ENCODE peak calls at places on chromosomes 5 and 9, in four cellular contexts. C is K562, T is HepG2, N is GM12878. F is an unnamed sample.

GRCh38 chr9:133485531-133486260 is 6.8 kb upstream of the SLC2A6 start:
- DNase-seq in C (no peak), T (no peak), N (no peak), F (no peak)

GRCh38 chr5:179142434-179143198 is 82.4 kb downstream of the ZNF354C start:
- DNase-seq in T (no peak), C (no peak), N (no peak), F (no peak)

GRCh38 chr9:23541976-23542375 is 284.1 kb downstream of the ELAVL2 start:
- DNase-seq in C (no peak), N (no peak), T (no peak), F (no peak)

GRCh38 chr5:1359031-1359645 is 14.2 kb upstream of the CLPTM1L start:
- DNase-seq in N (no peak), C (no peak), T (no peak), F (no peak)

GRCh38 chr9:85940275-85940831 is 593 bp upstream of the NAA35 start:
- DNase-seq in N (no peak), C (no peak), T (no peak), F (no peak)

GRCh38 chr5:123116757-123117156 is 27.7 kb downstream of the PRDM6 start:
- DNase-seq in C (no peak), T (no peak), N (no peak), F (no peak)

GRCh38 chr5:103178167-103178566 is 58.1 kb downstream of the PPIP5K2 start:
- DNase-seq in N (no peak), C (no peak), T (no peak), F (no peak)

GRCh38 chr5:73496984-73497457 is 1.2 kb upstream of the BTF3 start:
- DNase-seq in C (peak), T (peak), N (no peak), F (no peak)

GRCh38 chr5:148443998-148444397 is 60.2 kb downstream of the FBXO38 start:
- DNase-seq in N (peak), C (peak), T (peak), F (peak)

GRCh38 chr9:113659740-113660139 is 196.2 kb downstream of the RGS3 start:
- DNase-seq in T (no peak), C (no peak), N (no peak), F (no peak)

GRCh38 chr9:82606761-82607382 is 456.1 kb downstream of the RASEF start:
- DNase-seq in C (no peak), T (peak), N (peak), F (peak)

GRCh38 chr9:68914751-68915150 is 99.2 kb downstream of the PRKACG start:
- DNase-seq in C (no peak), T (no peak), N (no peak), F (no peak)

GRCh38 chr9:121670447-121670846 is 19.0 kb downstream of the DAB2IP start:
- DNase-seq in N (no peak), T (no peak), C (no peak), F (no peak)

GRCh38 chr5:132500244-132500930 is 9.8 kb upstream of the IRF1 start:
- DNase-seq in T (no peak), C (no peak), N (no peak), F (no peak)

GRCh38 chr9:87770616-87771015 is 44.7 kb downstream of the CTSL start:
- DNase-seq in C (no peak), N (no peak), T (no peak), F (no peak)

GRCh38 chr9:133148351-133149129 is 15.2 kb downstream of the GBGT1 start:
- DNase-seq in T (no peak), C (no peak), N (no peak), F (no peak)

GRCh38 chr9:32665101-32665500 is 29.6 kb upstream of the TAF1L start:
- DNase-seq in T (no peak), N (no peak), C (no peak), F (no peak)

GRCh38 chr5:143882520-143882919 is 70.6 kb downstream of the HMHB1 start:
- DNase-seq in N (no peak), C (no peak), T (no peak), F (no peak)

GRCh38 chr9:112850840-112851239 is 39.8 kb downstream of the SLC46A2 start:
- DNase-seq in N (no peak), T (no peak), C (no peak), F (no peak)

GRCh38 chr5:179906795-179907569 is 715 bp downstream of the TBC1D9B start:
- DNase-seq in N (no peak), C (peak), T (no peak), F (peak)

GRCh38 chr5:56175028-56175427 is 58.1 kb downstream of the ANKRD55 start:
- DNase-seq in N (no peak), C (no peak), T (no peak), F (no peak)

GRCh38 chr9:130995399-130995941 is 13.5 kb upstream of the LAMC3 start:
- DNase-seq in N (no peak), T (no peak), C (peak), F (no peak)

GRCh38 chr9:133478851-133479711 is at the start of gene SLC2A6:
- DNase-seq in N (no peak), C (peak), T (peak), F (peak)

GRCh38 chr5:75890546-75890945 is 173.3 kb upstream of the POC5 start:
- DNase-seq in C (no peak), T (no peak), N (no peak), F (no peak)

GRCh38 chr9:105405514-105406131 is 42.2 kb upstream of the FSD1L start:
- DNase-seq in T (no peak), C (no peak), N (peak), F (no peak)

GRCh38 chr5:10451137-10451824 is 9.6 kb downstream of the ROPN1L start:
- DNase-seq in C (no peak), T (no peak), N (no peak), F (no peak)

GRCh38 chr5:31270396-31270795 is 76.9 kb downstream of the CDH6 start:
- DNase-seq in N (no peak), C (peak), T (peak), F (no peak)

GRCh38 chr5:74672215-74672877 is 12.7 kb upstream of the HEXB start:
- DNase-seq in C (no peak), N (no peak), T (no peak), F (no peak)

GRCh38 chr5:138753794-138754698 is 821 bp downstream of the CTNNA1 start:
- DNase-seq in T (peak), N (no peak), C (peak), F (peak)

GRCh38 chr9:100324594-100325200 is 28.0 kb downstream of the TEX10 start:
- DNase-seq in C (no peak), T (peak), N (no peak), F (no peak)

DNA sequence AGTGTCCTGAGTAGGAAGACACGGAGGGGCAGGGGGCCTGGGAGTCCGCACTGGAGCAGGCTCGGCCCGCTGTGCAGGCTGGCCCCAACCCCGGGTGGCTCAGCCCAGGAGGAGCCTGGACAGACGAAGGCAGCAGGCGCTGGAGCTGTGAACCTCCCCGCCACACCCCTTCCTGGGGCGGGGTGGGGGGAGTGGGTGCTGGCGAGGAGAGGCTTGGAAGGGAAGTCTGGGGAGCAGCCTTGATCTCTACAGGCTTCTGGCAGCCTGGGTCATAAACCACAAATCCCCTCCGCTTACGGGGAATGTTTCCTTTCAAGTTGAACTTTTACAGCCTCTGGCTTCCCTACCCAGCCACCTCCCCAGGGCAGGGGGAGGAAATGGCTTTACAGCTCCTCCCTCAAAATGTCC is 19.7 kb downstream of the CRB2 start:
- DNase-seq in C (peak), T (peak), N (no peak), F (no peak)
- TF ChIP-seq CBFB in C (no peak), T (no peak), N (no peak), F (no peak)

GRCh38 chr9:126114850-126115460 is 211.7 kb upstream of the MVB12B start:
- DNase-seq in C (no peak), N (no peak), T (no peak), F (no peak)
- TF ChIP-seq CBFB in C (no peak), N (no peak), T (no peak), F (no peak)

GRCh38 chr5:139897342-139897741 is 101.7 kb downstream of the PSD2 start:
- DNase-seq in N (no peak), T (no peak), C (no peak), F (no peak)
- TF ChIP-seq CBFB in N (no peak), T (no peak), C (no peak), F (no peak)

GRCh38 chr5:52727001-52727400 is 60.7 kb upstream of the ITGA1 start:
- DNase-seq in T (no peak), C (no peak), N (no peak), F (no peak)

GRCh38 chr5:52725065-52725746 is 62.5 kb upstream of the ITGA1 start:
- DNase-seq in T (peak), C (no peak), N (no peak), F (no peak)

GRCh38 chr5:52727568-52727967 is 60.1 kb upstream of the ITGA1 start:
- DNase-seq in C (no peak), N (no peak), T (no peak), F (no peak)

GRCh38 chr5:52728201-52728600 is 59.5 kb upstream of the ITGA1 start:
- DNase-seq in C (no peak), T (no peak), N (no peak), F (no peak)

GRCh38 chr5:52725781-52726180 is 61.9 kb upstream of the ITGA1 start:
- DNase-seq in N (no peak), C (no peak), T (no peak), F (no peak)
- TF ChIP-seq CBFB in N (no peak), C (no peak), T (no peak), F (no peak)

DNA sequence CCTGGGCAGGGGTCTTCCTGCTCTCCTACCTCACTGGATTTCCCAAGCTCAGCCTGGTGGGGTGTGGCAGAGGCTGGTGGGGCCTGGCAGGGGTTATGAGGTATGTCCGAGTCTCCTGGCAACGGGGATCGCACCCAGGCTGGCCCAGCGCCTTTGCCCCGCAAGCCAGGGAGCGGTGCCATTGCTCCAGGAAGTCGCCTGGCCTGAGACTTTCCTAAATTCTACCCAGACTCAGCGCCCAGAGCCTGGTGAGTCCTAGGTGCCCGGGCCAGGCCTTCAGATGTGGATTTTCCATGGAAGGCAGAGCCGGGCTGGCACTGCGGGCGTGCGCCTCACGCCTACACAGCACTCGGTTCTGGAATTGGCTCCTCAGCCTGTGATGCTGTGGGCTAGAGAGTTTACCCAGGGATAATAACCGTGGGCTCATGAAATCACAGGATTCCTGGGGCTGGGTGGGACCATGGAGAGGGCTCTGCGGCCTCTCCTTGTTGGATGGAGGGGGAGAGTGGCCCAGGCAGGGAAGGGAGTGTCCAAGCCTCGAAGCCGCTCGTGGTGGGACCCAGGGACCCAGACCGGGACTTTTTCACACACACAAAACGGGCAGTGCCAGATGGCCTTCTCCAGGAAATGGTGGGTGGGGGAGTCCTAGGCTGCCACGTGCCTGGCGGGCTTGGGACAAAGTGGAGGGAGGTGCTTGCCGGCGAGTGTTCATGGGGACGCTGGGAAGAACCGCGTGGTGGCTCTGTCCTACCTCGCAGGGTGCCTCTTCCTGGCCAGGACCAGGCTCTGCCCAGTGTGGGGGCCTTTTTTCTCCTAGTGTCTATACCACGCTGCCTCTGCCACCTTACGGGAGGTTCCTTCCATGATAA is 155.2 kb upstream of the COL5A1 start:
- DNase-seq in C (no peak), T (no peak), N (no peak), F (peak)
- TF ChIP-seq CBFB in C (no peak), T (no peak), N (no peak), F (no peak)

GRCh38 chr9:118330191-118330986 is 626.2 kb downstream of the TLR4 start:
- DNase-seq in T (no peak), N (no peak), C (no peak), F (peak)

GRCh38 chr9:118336952-118337349 is 632.7 kb downstream of the TLR4 start:
- DNase-seq in T (no peak), C (no peak), N (no peak), F (no peak)

GRCh38 chr9:118326326-118326725 is 622.1 kb downstream of the TLR4 start:
- DNase-seq in T (no peak), C (no peak), N (no peak), F (no peak)

GRCh38 chr9:118336167-118336951 is 632.2 kb downstream of the TLR4 start:
- DNase-seq in C (no peak), N (no peak), T (no peak), F (no peak)

GRCh38 chr9:118331622-118332045 is 627.4 kb downstream of the TLR4 start:
- DNase-seq in N (no peak), T (no peak), C (no peak), F (no peak)
- TF ChIP-seq CBFB in N (no peak), T (no peak), C (no peak), F (no peak)

GRCh38 chr9:127419306-127419705 is 4.9 kb upstream of the ZNF79 start:
- DNase-seq in T (no peak), N (no peak), C (no peak), F (no peak)

GRCh38 chr9:127417130-127418036 is 6.8 kb upstream of the ZNF79 start:
- DNase-seq in N (no peak), C (no peak), T (no peak), F (no peak)

GRCh38 chr9:127415657-127416056 is 8.5 kb upstream of the ZNF79 start:
- DNase-seq in N (no peak), C (no peak), T (no peak), F (no peak)

GRCh38 chr9:127415158-127415557 is 9.0 kb upstream of the ZNF79 start:
- DNase-seq in T (no peak), C (no peak), N (no peak), F (no peak)

GRCh38 chr9:127418037-127418471 is 6.1 kb upstream of the ZNF79 start:
- DNase-seq in N (no peak), C (peak), T (peak), F (peak)
- TF ChIP-seq CBFB in N (no peak), C (no peak), T (no peak), F (no peak)

DNA sequence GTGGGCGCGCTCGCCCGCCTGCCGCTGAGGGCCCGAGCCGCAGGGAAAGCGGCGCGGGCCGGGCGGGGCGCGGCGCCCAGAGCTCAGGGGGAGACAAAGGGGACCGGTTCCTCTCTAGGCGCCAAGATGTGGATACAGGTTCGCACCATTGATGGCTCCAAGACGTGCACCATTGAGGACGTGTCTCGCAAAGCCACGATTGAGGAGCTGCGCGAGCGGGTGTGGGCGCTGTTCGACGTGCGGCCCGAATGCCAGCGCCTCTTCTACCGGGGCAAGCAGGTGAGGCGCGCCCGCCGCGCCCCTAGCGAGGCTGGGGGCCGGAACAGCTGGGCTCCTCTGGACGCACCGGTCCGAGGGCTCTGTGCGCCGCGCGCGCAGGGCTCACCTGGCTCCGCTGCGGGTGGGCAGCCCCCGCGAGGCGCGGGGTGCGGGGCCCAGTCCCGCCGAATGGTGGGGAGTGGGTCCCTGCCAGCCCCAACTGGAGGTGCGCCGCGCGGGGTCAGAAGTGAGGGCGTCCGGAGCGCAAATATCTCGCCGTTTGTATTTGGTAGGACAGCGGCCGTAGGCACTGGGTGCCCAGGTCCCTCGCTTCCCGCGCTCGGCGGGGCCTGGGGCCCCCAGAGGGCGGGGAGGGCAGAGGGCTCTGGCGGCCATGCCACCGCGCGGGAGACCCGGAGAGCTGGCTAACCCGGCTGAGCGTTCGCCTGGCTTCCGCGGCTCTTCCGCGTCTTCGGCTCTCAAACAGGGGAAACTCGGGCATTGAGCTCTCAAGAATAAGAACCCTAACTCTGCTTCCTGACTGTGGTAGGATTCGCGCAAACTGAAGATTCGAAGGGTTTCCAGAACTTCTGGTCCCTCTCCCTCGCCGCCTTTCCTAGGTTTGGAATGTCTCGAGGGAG is 615 bp downstream of the UHRF2 start:
- DNase-seq in T (no peak), N (no peak), C (peak), F (peak)
- TF ChIP-seq CBFB in T (no peak), N (no peak), C (no peak), F (no peak)